ENCODE peak calls at places on chromosomes 1 and 21, in six cellular contexts. R is mucosa of descending colon, T is left lung, D is H9, G is SK-N-SH, O is vagina. Y is an unnamed sample. For H3K4me1, the result is how much of the 10 kb centered on the place peaks cover.

GRCh38 chr1:143698016-143698415 is 273.8 kb downstream of the FAM72C start:
- DNase-seq in O (no peak), G (peak), R (peak), T (no peak), D (no peak), Y (no peak)

GRCh38 chr1:77232829-77233228 is 13.6 kb upstream of the PIGK start:
- DNase-seq in D (no peak), T (no peak), O (no peak), G (no peak), R (no peak), Y (no peak)

GRCh38 chr1:74641876-74642275 is 31.7 kb downstream of the ERICH3 start:
- DNase-seq in D (no peak), O (no peak), G (no peak), R (no peak), T (no peak), Y (no peak)

GRCh38 chr1:211329764-211330201 is 3.1 kb downstream of the TRAF5 start:
- DNase-seq in D (no peak), R (no peak), T (no peak), O (peak), G (no peak), Y (no peak)

GRCh38 chr1:178543291-178543609 is 30.3 kb downstream of the TEX35 start:
- DNase-seq in D (no peak), G (no peak), O (no peak), T (no peak), R (no peak), Y (no peak)

GRCh38 chr1:81287681-81288080 is 513.1 kb upstream of the ADGRL2 start:
- DNase-seq in R (no peak), O (no peak), D (no peak), G (no peak), T (no peak), Y (peak)

GRCh38 chr1:162612606-162613400 is 19.5 kb upstream of the DDR2 start:
- DNase-seq in T (no peak), R (no peak), G (no peak), O (peak), D (no peak), Y (peak)

GRCh38 chr1:209391792-209392191 is 191.7 kb upstream of the CAMK1G start:
- DNase-seq in G (no peak), D (no peak), T (no peak), R (no peak), O (no peak), Y (no peak)

GRCh38 chr1:195097316-195097715 is 1510.9 kb downstream of the KCNT2 start:
- DNase-seq in G (no peak), R (no peak), O (peak), T (no peak), D (no peak), Y (no peak)

GRCh38 chr1:84259376-84259775 is 42.1 kb upstream of the SAMD13 start:
- DNase-seq in G (no peak), O (no peak), T (no peak), D (no peak), R (no peak), Y (no peak)

GRCh38 chr1:12001249-12001917 is 17.9 kb upstream of the MIIP start:
- DNase-seq in D (peak), T (no peak), G (peak), R (no peak), O (peak), Y (peak)

GRCh38 chr1:180631197-180631765 is 541 bp upstream of the XPR1 start:
- DNase-seq in O (peak), R (peak), G (no peak), D (no peak), T (no peak), Y (no peak)

GRCh38 chr1:94617139-94617805 is 75.7 kb upstream of the F3 start:
- DNase-seq in R (no peak), O (no peak), T (no peak), D (no peak), G (no peak), Y (peak)

GRCh38 chr1:233668146-233668724 is 54.3 kb downstream of the KCNK1 start:
- DNase-seq in T (no peak), R (no peak), G (no peak), D (no peak), O (no peak), Y (peak)

GRCh38 chr1:41366428-41367101 is 5.3 kb downstream of the FOXO6 start:
- DNase-seq in R (peak), O (no peak), D (no peak), G (peak), T (no peak), Y (no peak)

GRCh38 chr1:3978928-3979325 is 78.9 kb upstream of the C1orf174 start:
- DNase-seq in O (no peak), D (no peak), R (no peak), G (no peak), T (no peak), Y (no peak)

GRCh38 chr1:21305900-21306189 is 15.6 kb upstream of the ECE1 start:
- DNase-seq in O (no peak), G (no peak), T (no peak), D (no peak), R (no peak), Y (no peak)

GRCh38 chr1:39154553-39155361 is 49.7 kb upstream of the MACF1 start:
- DNase-seq in R (no peak), D (no peak), G (no peak), T (no peak), O (no peak), Y (peak)

GRCh38 chr21:33578214-33578613 is 10.3 kb downstream of the DONSON start:
- DNase-seq in G (no peak), R (no peak), O (no peak), T (no peak), D (no peak), Y (peak)

GRCh38 chr1:90850181-90850924 is 133.3 kb upstream of the BARHL2 start:
- DNase-seq in G (peak), O (no peak), T (no peak), R (peak), D (peak), Y (no peak)

GRCh38 chr1:55947446-55947845 is 631.9 kb downstream of the PLPP3 start:
- DNase-seq in T (no peak), R (no peak), O (no peak), D (no peak), G (no peak), Y (no peak)

GRCh38 chr1:4770713-4771112 is 116.3 kb downstream of the AJAP1 start:
- DNase-seq in D (no peak), O (no peak), R (no peak), G (no peak), T (peak), Y (no peak)

GRCh38 chr1:167453156-167453555 is 65.2 kb downstream of the CD247 start:
- DNase-seq in D (no peak), R (no peak), O (no peak), T (no peak), G (no peak), Y (no peak)

GRCh38 chr1:118253310-118253903 is 68.4 kb upstream of the SPAG17 start:
- DNase-seq in G (no peak), R (no peak), T (peak), D (no peak), O (no peak), Y (no peak)

GRCh38 chr1:225329041-225329440 is 98.8 kb downstream of the LBR start:
- DNase-seq in O (no peak), D (no peak), T (no peak), R (no peak), G (no peak), Y (peak)

GRCh38 chr1:42979888-42980800 is 21.5 kb upstream of the SLC2A1 start:
- DNase-seq in T (no peak), D (no peak), G (no peak), R (peak), O (no peak), Y (no peak)

GRCh38 chr1:86388228-86388627 is 7.9 kb downstream of the ODF2L start:
- DNase-seq in O (no peak), R (no peak), G (no peak), T (no peak), D (no peak), Y (no peak)

DNA sequence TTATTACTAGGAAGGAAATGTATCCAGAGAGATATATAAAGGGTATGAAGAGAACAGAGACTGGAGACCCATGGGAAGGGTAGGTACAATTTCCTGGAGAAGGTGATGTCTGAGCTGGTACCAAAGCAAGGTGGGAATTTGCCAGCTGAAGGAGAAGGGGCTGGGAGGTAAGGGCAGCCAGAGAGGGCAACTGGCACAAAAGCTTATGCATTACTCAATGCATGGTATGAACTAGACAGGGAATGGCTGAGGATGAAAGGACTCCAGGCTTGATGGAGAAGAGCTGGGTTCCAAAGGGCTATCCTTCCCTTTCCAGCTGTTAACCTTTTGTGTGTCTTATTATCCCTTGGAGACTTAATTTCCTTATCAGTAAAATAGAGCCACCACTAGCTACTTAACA is 113.6 kb upstream of the GADD45A start:
- DNase-seq in D (no peak), G (no peak), T (no peak), R (no peak), O (no peak), Y (no peak)
- H3K4me1 ChIP-seq in D (under half), G (under half), T (under half), R (under half), O (under half), Y (under half)

GRCh38 chr1:198649598-198650338 is 10.9 kb downstream of the PTPRC start:
- DNase-seq in T (no peak), O (no peak), R (no peak), D (no peak), G (no peak), Y (no peak)
- H3K4me1 ChIP-seq in T (under half), O (under half), R (under half), D (under half), G (under half), Y (under half)

DNA sequence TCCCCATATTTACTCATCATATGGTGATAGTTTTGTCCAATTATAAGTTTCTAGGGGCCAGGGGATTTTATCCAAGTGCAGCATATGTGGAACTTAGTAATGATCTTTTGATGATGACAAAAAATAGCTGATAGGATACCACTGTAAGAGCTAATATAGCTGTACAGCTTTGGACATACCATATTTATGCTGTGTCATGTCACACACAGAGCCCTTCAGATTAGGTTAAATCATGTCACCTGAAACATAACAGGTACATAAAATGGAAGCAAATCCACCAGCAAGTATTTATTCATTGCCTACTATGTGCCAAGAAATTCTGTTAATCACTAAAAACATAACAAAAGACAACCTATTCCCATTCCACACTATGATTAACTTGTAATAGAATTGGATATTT is 82.8 kb upstream of the IPO9 start:
- DNase-seq in G (no peak), O (no peak), T (no peak), D (no peak), R (no peak), Y (no peak)
- H3K4me1 ChIP-seq in G (under half), O (under half), T (under half), D (under half), R (under half), Y (under half)

DNA sequence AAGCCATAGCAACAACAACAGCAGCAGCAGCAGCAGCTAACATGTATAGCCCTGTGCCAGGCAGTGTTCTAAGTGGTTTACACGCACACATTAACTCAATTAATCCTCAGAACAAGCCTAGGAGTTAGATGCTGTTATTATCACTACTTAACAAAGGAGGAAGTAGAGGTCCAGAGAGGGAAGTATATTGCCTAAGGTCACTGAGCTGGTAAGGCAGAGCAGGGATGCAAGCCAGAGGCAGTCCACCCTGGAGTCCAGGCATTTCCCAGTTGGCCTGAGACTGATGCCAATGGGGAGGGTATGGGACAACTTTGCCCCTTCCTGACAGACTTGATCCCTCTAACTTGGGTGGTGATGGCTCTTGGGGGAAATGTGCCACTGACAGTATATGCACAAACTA is 6.8 kb downstream of the CDC14A start:
- DNase-seq in O (no peak), R (no peak), G (no peak), T (no peak), D (no peak), Y (no peak)
- H3K4me1 ChIP-seq in O (under half), R (under half), G (under half), T (under half), D (under half), Y (under half)

DNA sequence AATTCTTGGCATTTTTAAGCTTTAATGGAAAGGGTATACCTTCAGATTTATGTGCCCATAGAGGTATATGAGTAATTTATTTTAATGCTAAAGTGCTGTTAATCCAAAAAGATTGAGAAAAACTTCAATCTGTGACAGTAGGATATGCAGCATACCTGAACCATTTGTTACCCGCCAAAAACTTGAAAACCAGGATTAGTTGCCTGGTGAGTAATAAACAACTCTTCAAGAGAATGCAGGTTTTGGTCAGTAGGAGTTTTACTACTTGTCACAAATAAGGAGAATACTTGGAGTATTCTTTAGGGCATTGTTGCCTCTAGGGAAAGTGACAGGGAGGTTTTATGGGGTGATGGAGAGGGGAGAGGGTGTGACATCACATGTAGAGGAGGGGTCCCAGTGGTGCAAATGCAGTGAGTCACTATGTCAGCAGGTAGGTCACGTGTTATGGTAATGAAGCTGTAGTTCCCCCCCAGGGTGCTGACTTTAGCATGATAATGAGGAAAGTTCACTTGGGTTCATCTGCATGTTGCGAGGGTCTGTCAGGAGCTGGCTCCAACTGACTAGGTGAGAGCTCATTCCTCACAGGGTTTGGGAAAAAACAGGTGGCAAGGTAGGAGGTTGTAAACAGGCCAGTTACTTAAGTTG is 23.1 kb downstream of the USP25 start:
- DNase-seq in D (peak), T (no peak), G (no peak), R (no peak), O (no peak), Y (no peak)
- H3K4me1 ChIP-seq in D (under half), T (under half), G (under half), R (half or more), O (half or more), Y (under half)

GRCh38 chr1:160211010-160211790 is 6.0 kb downstream of the PEA15 start:
- DNase-seq in D (no peak), R (no peak), T (no peak), G (peak), O (peak), Y (no peak)
- H3K4me1 ChIP-seq in D (under half), R (under half), T (under half), G (half or more), O (under half), Y (under half)

DNA sequence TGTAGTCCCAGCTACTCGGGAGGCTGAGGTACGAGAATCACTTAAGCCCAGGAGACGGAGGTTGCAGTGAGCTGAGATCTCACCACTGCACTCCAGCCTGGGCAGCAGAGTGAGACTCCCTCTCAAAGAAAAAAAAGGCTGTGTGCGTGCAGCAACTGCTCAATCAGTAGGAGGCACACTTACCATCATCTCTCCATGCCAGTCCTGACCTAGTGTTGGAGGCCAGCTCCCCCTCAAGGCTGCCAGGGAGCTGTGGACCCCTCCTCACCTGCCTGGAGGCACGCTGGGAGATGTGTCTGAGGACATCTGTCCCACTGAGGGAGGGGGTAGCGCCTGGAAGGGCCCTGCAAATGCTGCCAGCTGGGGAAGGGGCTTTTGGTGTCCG is 11.9 kb downstream of the RPS6KA1 start:
- DNase-seq in R (no peak), O (no peak), T (no peak), D (no peak), G (no peak), Y (no peak)
- H3K4me1 ChIP-seq in R (under half), O (under half), T (under half), D (under half), G (under half), Y (under half)

DNA sequence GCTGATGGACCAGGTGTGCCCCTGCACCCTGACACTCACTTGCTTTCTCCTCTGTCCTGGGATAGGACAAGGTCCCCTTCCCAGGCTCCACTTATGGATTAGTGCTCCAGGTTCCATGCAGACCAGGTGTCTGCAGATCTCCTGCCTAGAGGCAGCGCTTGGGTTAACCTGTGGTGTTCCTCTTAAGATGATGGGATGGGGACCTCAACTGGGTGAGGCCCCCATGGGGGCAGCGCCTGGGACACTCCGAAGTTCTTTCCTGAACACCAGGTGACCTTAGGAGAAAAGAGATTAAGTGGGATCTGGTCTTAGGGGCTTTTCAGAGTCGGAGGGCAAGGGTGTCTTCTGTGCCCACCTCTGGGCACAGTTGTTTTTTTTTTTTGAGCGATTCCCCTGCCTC is 21.2 kb downstream of the TNNT2 start:
- DNase-seq in R (no peak), D (no peak), O (no peak), T (no peak), G (no peak), Y (no peak)
- H3K4me1 ChIP-seq in R (under half), D (under half), O (under half), T (under half), G (under half), Y (under half)

DNA sequence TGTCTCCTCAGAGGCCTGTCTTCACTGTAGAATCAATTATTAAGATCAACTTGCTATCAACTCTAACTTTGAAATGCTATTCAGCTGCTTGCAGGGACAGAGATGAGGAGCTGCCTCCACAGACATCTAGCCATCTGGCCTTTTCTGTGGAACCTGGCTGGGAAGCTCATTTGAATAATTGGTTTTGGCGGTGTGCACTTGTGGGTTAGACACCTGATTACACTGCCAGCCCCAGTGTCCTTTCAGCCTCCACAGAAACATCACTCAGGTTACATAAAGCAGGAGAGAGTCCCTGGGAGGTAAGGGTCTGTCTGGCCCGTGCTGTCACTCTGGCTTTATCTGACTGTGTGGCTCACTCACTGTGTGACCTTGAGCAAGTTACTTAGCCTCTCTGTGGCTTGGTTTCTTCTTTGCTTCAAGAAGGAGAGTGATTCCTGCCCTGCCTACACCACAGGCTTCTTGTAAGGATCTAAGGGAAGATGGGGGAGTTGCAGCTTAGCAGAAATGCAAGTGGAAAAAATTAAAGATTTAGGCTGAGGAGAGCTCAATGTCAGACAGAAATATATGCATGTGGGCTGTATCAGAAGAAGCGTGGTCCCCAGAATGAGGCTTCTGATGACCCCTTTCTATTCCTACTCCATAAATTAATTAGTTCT is 131.6 kb downstream of the BEND5 start:
- DNase-seq in D (no peak), T (no peak), G (no peak), O (no peak), R (no peak), Y (no peak)
- H3K4me1 ChIP-seq in D (under half), T (under half), G (under half), O (under half), R (under half), Y (under half)

DNA sequence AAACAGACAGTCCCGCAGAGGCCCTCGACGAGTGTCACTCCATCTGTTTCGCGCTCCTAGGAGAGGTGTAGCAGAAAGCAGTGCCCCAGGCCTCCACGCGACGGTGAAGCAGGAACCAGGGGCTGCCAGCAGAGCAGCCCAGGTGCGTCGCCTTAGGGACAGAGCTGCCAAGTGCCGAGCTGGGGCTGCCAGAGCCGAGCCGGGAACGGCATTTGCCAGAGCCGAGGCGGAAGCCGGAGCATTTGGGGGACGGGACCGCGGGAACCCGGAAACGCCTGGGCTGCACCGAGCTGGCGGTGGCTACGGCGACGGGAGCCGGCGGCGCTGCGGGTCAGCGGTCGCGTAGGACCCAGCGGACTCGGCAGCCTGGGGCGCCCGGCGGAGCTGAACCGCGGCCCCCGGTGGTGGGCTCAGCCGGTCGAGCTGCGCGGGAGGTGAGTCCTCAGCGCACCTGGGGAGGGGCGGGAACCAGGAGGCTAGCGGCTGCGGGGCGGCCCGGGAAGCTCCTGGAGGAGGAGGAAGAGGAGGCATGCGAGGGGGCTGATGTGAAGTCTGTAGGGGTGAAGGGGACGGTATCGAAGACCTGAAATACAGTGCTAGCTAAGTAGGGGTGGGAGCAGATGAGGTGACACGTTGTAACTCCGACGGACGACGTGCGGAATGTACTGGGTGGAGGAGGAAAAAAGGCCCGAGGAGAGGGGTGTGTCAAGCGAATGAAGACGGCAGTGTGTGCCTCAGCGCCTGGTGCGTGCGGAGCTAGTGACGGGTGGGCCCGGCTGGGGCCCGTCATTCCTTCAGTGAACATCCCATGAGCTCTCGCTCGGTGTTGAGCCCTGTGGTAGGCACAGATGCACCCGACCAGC is at the start of gene SLC35A3:
- DNase-seq in R (peak), T (peak), O (no peak), G (peak), D (peak), Y (peak)
- H3K4me1 ChIP-seq in R (under half), T (under half), O (under half), G (under half), D (under half), Y (under half)